ENCODE peak calls at places on chromosomes 11 and 22, in six cellular contexts. P is epithelial cell of proximal tubule; B is brain microvascular endothelial cell; K is Karpas-422; G is CD8-positive, alpha-beta T cell; N is A549. S is an unnamed sample.

GRCh38 chr11:67027943-67028542 is 5.1 kb downstream of the SYT12 start:
- DNase-seq in P (no peak), N (no peak), K (peak; percentile 95), G (no peak), B (no peak), S (no peak)

GRCh38 chr11:123407124-123407995 is 22.7 kb upstream of the GRAMD1B start:
- DNase-seq in B (peak; percentile 69), P (peak; percentile 27), N (peak; percentile 82), K (peak; percentile 83), G (peak; percentile 65), S (peak; percentile 88)

GRCh38 chr22:39808087-39808486 is 85.5 kb downstream of the ENTHD1 start:
- DNase-seq in N (peak; percentile 36), P (no peak), B (no peak), G (peak; percentile 33), K (peak; percentile 81), S (peak; percentile 58)

GRCh38 chr11:65588199-65589054 is 7.2 kb downstream of the KCNK7 start:
- DNase-seq in B (no peak), P (no peak), G (peak; percentile 75), N (peak; percentile 77), K (peak; percentile 91), S (peak; percentile 76)

GRCh38 chr22:43060213-43060612 is 29.0 kb downstream of the TTLL1 start:
- DNase-seq in G (peak; percentile 21), K (peak; percentile 74), B (no peak), P (no peak), N (peak; percentile 33), S (peak; percentile 67)

GRCh38 chr11:41201156-41201555 is 258.3 kb downstream of the LRRC4C start:
- DNase-seq in P (no peak), B (no peak), G (no peak), N (peak; percentile 28), K (peak; percentile 56), S (peak; percentile 77)

GRCh38 chr11:79232346-79232745 is 208.5 kb downstream of the TENM4 start:
- DNase-seq in N (no peak), G (no peak), P (no peak), B (no peak), K (no peak), S (no peak)

GRCh38 chr11:77309401-77310085 is 8.1 kb upstream of the GDPD4 start:
- DNase-seq in N (no peak), K (no peak), P (no peak), G (no peak), B (no peak), S (no peak)

GRCh38 chr11:79049627-79050238 is 391.1 kb downstream of the TENM4 start:
- DNase-seq in K (no peak), G (no peak), N (no peak), P (no peak), B (no peak), S (no peak)

GRCh38 chr11:124751741-124752470 is at the start of gene VSIG2:
- DNase-seq in B (no peak), G (no peak), P (no peak), N (no peak), K (no peak), S (no peak)
- H3K4me3 ChIP-seq in B (no peak within 1 kb of the TSS), G (no peak within 1 kb of the TSS), P (no peak within 1 kb of the TSS), N (no peak within 1 kb of the TSS), K (no peak within 1 kb of the TSS), S (no peak within 1 kb of the TSS)

GRCh38 chr11:128483211-128483788 is 104.1 kb downstream of the ETS1 start:
- DNase-seq in G (no peak), K (peak; percentile 50), N (no peak), B (no peak), P (no peak), S (no peak)

GRCh38 chr11:128482512-128483191 is 104.7 kb downstream of the ETS1 start:
- DNase-seq in B (peak; percentile 39), P (no peak), K (no peak), G (no peak), N (no peak), S (no peak)

GRCh38 chr11:128481135-128481534 is 106.2 kb downstream of the ETS1 start:
- DNase-seq in K (no peak), G (no peak), P (peak; percentile 83), N (no peak), B (no peak), S (no peak)

GRCh38 chr11:128480665-128481064 is 106.7 kb downstream of the ETS1 start:
- DNase-seq in G (no peak), N (no peak), K (no peak), B (no peak), P (no peak), S (no peak)

GRCh38 chr11:128482092-128482491 is 105.3 kb downstream of the ETS1 start:
- DNase-seq in K (no peak), B (no peak), P (no peak), N (no peak), G (no peak), S (no peak)
- H3K4me3 ChIP-seq in K (no peak overlapping the region), B (no peak overlapping the region), P (no peak overlapping the region), N (no peak overlapping the region), G (peak overlapping the region; percentile 26), S (no peak overlapping the region)

GRCh38 chr22:49972163-49973017 is 11.8 kb downstream of the PIM3 start:
- DNase-seq in G (no peak), K (no peak), N (no peak), P (no peak), B (no peak), S (no peak)
- H3K4me3 ChIP-seq in G (no peak overlapping the region), K (no peak overlapping the region), N (peak overlapping the region; percentile 52), P (peak overlapping the region; percentile 59), B (no peak overlapping the region), S (no peak overlapping the region)

GRCh38 chr11:73645570-73645969 is 811 bp upstream of the PLEKHB1 start:
- DNase-seq in P (no peak), K (no peak), G (no peak), N (no peak), B (no peak), S (peak; percentile 34)

GRCh38 chr11:73649206-73649605 is 2.8 kb downstream of the PLEKHB1 start:
- DNase-seq in N (no peak), B (no peak), K (no peak), P (no peak), G (no peak), S (peak; percentile 36)

GRCh38 chr11:73647459-73648100 is 1.2 kb downstream of the PLEKHB1 start:
- DNase-seq in G (peak; percentile 93), P (no peak), K (peak; percentile 96), N (peak; percentile 58), B (peak; percentile 69), S (peak; percentile 95)

GRCh38 chr11:73648629-73649046 is 2.3 kb downstream of the PLEKHB1 start:
- DNase-seq in G (no peak), K (no peak), B (no peak), P (no peak), N (no peak), S (peak; percentile 29)

DNA sequence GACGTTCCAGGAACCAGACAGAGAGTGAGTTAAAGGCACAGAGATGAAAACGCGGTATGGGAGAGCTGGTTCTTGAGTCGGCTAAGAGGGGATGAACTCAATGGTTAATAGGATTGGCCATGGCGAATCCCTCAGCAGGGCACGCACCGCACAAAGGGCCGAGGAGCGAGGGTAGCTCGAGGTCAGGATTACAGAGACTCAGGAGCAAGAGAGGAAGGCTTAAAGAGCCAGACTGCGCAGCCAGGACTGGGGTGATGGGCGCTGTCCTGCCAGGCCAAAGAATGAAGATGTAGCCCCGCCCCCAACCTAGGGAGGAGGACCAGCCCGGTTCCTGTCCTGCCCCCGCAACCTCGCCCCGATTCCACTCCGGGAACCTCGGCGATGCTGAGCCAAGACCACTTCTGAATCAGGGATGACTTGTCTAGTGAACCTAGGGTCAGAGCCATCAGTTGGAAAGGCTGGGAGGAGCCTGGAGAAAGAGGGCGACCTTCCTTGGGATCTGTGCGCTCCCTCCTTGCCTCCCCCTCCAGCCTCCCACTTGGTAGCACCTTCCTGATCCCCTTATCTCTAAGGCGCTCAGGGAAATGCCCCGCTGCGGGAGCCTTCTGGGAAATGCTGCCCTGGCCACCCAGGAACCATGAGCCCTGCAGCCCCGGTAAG is at the start of gene PLEKHB1:
- DNase-seq in B (no peak), N (no peak), P (no peak), G (no peak), K (no peak), S (peak; percentile 91)
- H3K4me3 ChIP-seq in B (no peak within 1 kb of the TSS), N (peak within 1 kb of the TSS; percentile 18), P (no peak within 1 kb of the TSS), G (peak within 1 kb of the TSS; percentile 79), K (no peak within 1 kb of the TSS), S (peak within 1 kb of the TSS; percentile 41)

GRCh38 chr11:75241906-75242644 is 1.5 kb downstream of the TPBGL start:
- DNase-seq in K (no peak), N (no peak), G (no peak), B (no peak), P (no peak), S (no peak)
- H3K4me3 ChIP-seq in K (no peak overlapping the region), N (peak overlapping the region; percentile 54), G (peak overlapping the region; percentile 61), B (peak overlapping the region; percentile 48), P (peak overlapping the region; percentile 52), S (peak overlapping the region; percentile 48)

S was measured in neural progenitor cell.